ENCODE peak calls at places on chromosomes 7 and 10, in seven cellular contexts. J is right cardiac atrium; W is omental fat pad; M is body of pancreas; Q is heart right ventricle; N is activated naive CD8-positive, alpha-beta T cell treated with anti-CD3 and anti-CD28 coated beads, Interleukin-2, amount 50 U/mL, for 24 hours; B is esophagus mucosa. I is an unnamed sample.

GRCh38 chr10:42875388-42875755 is 92.8 kb downstream of the BMS1 start:
- ATAC-seq in J (no peak), M (no peak), Q (no peak), N (no peak), W (no peak), B (no peak), I (no peak)

GRCh38 chr7:108581655-108582491 is 12.2 kb downstream of the DNAJB9 start:
- ATAC-seq in W (no peak), M (peak; percentile 84), B (no peak), J (no peak), Q (no peak), N (no peak), I (no peak)

GRCh38 chr7:41967156-41967555 is 264.3 kb upstream of the INHBA start:
- ATAC-seq in J (no peak), Q (no peak), B (no peak), N (no peak), M (no peak), W (peak; percentile 82), I (no peak)

GRCh38 chr7:55538538-55538937 is 33.8 kb downstream of the VOPP1 start:
- ATAC-seq in N (no peak), J (no peak), Q (no peak), M (no peak), B (no peak), W (no peak), I (no peak)

GRCh38 chr10:104254493-104255243 is at the start of gene GSTO1:
- ATAC-seq in W (peak; percentile 65), Q (peak; percentile 88), M (peak; percentile 83), B (peak; percentile 64), N (peak; percentile 65), J (peak; percentile 94), I (peak; percentile 83)

GRCh38 chr10:58625070-58625469 is 112.4 kb downstream of the BICC1 start:
- ATAC-seq in J (peak; percentile 26), N (no peak), Q (no peak), B (no peak), M (no peak), W (no peak), I (no peak)

GRCh38 chr7:86911703-86912102 is 147.8 kb downstream of the ELAPOR2 start:
- ATAC-seq in Q (no peak), N (no peak), W (no peak), M (no peak), J (no peak), B (no peak), I (no peak)

GRCh38 chr10:29926649-29927048 is 132.7 kb downstream of the JCAD start:
- ATAC-seq in M (peak; percentile 40), Q (no peak), W (no peak), J (no peak), N (no peak), B (no peak), I (no peak)

GRCh38 chr10:6247041-6247712 is 44.4 kb downstream of the PFKFB3 start:
- ATAC-seq in N (no peak), Q (no peak), W (no peak), M (no peak), J (peak; percentile 82), B (no peak), I (no peak)

GRCh38 chr7:96361116-96361857 is 39.4 kb upstream of the SLC25A13 start:
- ATAC-seq in J (no peak), Q (no peak), N (no peak), W (no peak), M (no peak), B (no peak), I (no peak)

GRCh38 chr10:47374611-47375536 is 9.2 kb downstream of the ZNF488 start:
- ATAC-seq in N (no peak), J (no peak), M (no peak), W (peak; percentile 26), B (no peak), Q (no peak), I (no peak)

GRCh38 chr7:33143996-33144718 is 14.8 kb downstream of the BBS9 start:
- ATAC-seq in N (no peak), Q (no peak), W (no peak), J (no peak), B (no peak), M (peak; percentile 81), I (no peak)

GRCh38 chr7:121480058-121480457 is 84.0 kb upstream of the FAM3C start:
- ATAC-seq in N (no peak), B (peak; percentile 66), Q (no peak), M (no peak), J (no peak), W (peak; percentile 14), I (no peak)

GRCh38 chr7:154698726-154699291 is 304.1 kb downstream of the PAXIP1 start:
- ATAC-seq in N (peak; percentile 21), B (no peak), Q (no peak), M (peak; percentile 71), W (no peak), J (no peak), I (no peak)

GRCh38 chr7:98619450-98620321 is 2.6 kb downstream of the NPTX2 start:
- ATAC-seq in B (no peak), J (peak; percentile 28), N (peak; percentile 34), W (no peak), M (peak; percentile 80), Q (peak; percentile 92), I (no peak)

GRCh38 chr10:65779985-65780384 is 1145.9 kb upstream of the LRRTM3 start:
- ATAC-seq in B (no peak), Q (no peak), J (no peak), N (no peak), W (no peak), M (no peak), I (no peak)